ENCODE peak calls at places on chromosomes 3 and 15, in six cellular contexts. E is breast epithelium; W is cardiac muscle cell; H is effector memory CD4-positive, alpha-beta T cell; G is right cardiac atrium; F is fibroblast of lung. P is an unnamed sample. For H3K9me3 and H3K27me3, the result is how much of the 10 kb centered on the place peaks cover.

GRCh38 chr3:100516843-100517242 is 24.4 kb downstream of the TMEM45A start:
- DNase-seq in E (no peak), W (no peak), H (no peak), G (no peak), F (peak), P (no peak)

GRCh38 chr15:65595960-65596359 is 15.0 kb downstream of the INTS14 start:
- DNase-seq in E (no peak), W (peak), H (no peak), G (no peak), F (no peak), P (no peak)

GRCh38 chr3:154040283-154040682 is 80.9 kb upstream of the ARHGEF26 start:
- DNase-seq in E (no peak), W (no peak), H (no peak), G (no peak), F (peak), P (no peak)

GRCh38 chr3:177478170-177478859 is 281.0 kb upstream of the TBL1XR1 start:
- DNase-seq in E (peak), W (no peak), H (no peak), G (no peak), F (peak), P (peak)

GRCh38 chr3:178446054-178446453 is 90.2 kb upstream of the KCNMB2 start:
- DNase-seq in E (no peak), W (no peak), H (no peak), G (no peak), F (no peak), P (no peak)

GRCh38 chr3:190036631-190037030 is 84.1 kb downstream of the P3H2 start:
- DNase-seq in E (no peak), W (no peak), H (no peak), G (no peak), F (no peak), P (no peak)

GRCh38 chr15:41291065-41291631 is 41.2 kb downstream of the OIP5 start:
- DNase-seq in E (no peak), W (no peak), H (no peak), G (no peak), F (no peak), P (no peak)

GRCh38 chr15:61459785-61460707 is 230.9 kb upstream of the RORA start:
- DNase-seq in E (no peak), W (no peak), H (no peak), G (no peak), F (peak), P (peak)

GRCh38 chr15:99059010-99059981 is 45.6 kb upstream of the SYNM start:
- DNase-seq in E (peak), W (peak), H (no peak), G (peak), F (peak), P (peak)

GRCh38 chr15:70198441-70199123 is 100.9 kb upstream of the TLE3 start:
- DNase-seq in E (no peak), W (no peak), H (no peak), G (no peak), F (no peak), P (no peak)

DNA sequence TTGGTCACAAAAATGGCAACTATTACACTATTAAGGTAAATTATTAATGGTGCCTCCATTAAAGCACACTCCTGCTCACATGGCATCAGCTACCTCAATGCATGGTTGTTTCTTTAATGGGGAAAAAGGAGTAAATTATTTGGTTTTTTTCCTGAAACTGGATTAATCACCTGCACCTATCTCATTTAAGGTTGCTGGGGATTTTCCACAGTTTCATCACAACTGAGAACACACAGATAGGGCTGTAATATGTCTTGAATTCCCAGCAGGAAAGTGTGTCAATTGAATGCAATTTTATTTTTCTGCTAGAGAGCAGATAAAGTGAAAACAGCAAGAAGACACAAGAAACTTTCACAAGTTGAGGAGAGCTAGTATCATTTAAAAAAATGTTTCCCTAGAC is 36.4 kb downstream of the RFTN1 start:
- DNase-seq in E (no peak), W (no peak), H (no peak), G (no peak), F (no peak), P (no peak)
- H3K9me3 ChIP-seq in E (under half), W (under half), H (under half), G (under half), F (under half), P (under half)

GRCh38 chr3:170179444-170179843 is 2.1 kb downstream of the PHC3 start:
- DNase-seq in E (no peak), W (no peak), H (no peak), G (no peak), F (no peak), P (no peak)
- H3K4me3 ChIP-seq in E (peak), W (peak), H (peak), G (peak), F (peak), P (peak)

DNA sequence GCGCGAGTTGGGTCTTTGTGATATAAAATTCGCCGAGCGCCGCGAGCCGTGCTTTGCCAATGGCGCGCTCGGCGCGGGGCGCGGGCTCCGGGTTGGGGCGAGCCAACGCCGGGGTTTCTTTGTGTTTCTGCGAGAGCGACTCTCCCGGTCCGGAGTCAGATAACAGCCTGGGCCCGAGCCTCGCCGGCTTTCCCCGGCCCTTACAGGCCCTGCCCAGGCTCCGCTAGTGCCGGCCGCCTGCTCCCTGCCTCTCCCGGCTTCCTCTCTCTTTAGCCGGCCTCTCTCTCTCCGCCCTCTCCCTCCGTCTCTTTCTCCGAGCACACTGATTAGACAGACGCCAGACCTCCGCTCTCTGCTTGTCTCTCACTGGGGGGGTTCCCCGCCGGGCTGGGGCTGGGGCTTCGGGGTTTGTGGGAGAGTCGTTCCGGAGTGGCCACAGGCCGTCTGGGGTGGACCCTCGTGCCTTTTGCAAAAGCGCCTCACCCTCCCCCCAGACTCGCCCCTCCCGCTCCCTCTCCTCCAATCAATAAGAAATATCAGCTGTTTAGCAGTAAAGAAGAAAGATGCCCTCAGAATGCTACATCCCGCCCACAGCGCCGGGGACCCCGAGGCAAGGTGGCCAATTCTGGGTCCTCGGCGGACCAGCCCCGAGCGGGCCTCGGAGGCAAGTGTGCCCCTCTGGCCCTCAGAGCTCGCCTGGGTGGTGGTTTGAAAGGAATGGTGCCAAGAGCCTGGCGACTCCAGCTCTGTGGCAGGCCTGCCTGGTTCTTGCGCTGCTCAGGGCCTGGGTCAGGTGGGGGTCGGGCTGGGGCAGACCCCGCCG is 2.9 kb downstream of the NR2F2 start:
- DNase-seq in E (peak), W (peak), H (no peak), G (peak), F (peak), P (peak)
- H3K27me3 ChIP-seq in E (under half), W (half or more), H (under half), G (under half), F (under half), P (under half)

GRCh38 chr3:7917443-7918151 is 584.0 kb upstream of the LMCD1 start:
- DNase-seq in E (no peak), W (no peak), H (no peak), G (no peak), F (no peak), P (no peak)
- H3K9me3 ChIP-seq in E (under half), W (under half), H (under half), G (under half), F (under half), P (under half)

GRCh38 chr3:40458473-40458872 is 1.3 kb downstream of the RPL14 start:
- DNase-seq in E (no peak), W (no peak), H (no peak), G (no peak), F (no peak), P (no peak)
- H3K4me3 ChIP-seq in E (peak), W (peak), H (no peak), G (peak), F (peak), P (peak)